ENCODE peak calls at places on chromosomes 3 and 15, in six cellular contexts. R is CD4-positive, alpha-beta memory T cell; O is IMR-90; M is testis; P is activated CD4-positive, alpha-beta T cell treated with anti-CD3 and anti-CD28 coated beads, Interleukin-2, amount 50 U/mL, for 1 hour; Y is G401. V is an unnamed sample.

GRCh38 chr3:39809995-39810595 is 686 bp downstream of the MYRIP start:
- DNase-seq in O (no peak), R (no peak), Y (peak; percentile 49), M (no peak), P (no peak), V (no peak)

GRCh38 chr3:125356140-125357026 is 18.7 kb downstream of the ZNF148 start:
- DNase-seq in M (no peak), P (no peak), Y (no peak), R (no peak), O (no peak), V (no peak)

GRCh38 chr3:194161181-194162045 is 25.5 kb downstream of the HES1 start:
- DNase-seq in Y (no peak), M (no peak), P (no peak), O (no peak), R (no peak), V (peak; percentile 30)

GRCh38 chr3:176274161-176274560 is 923.1 kb downstream of the TBL1XR1 start:
- DNase-seq in O (no peak), R (no peak), Y (no peak), P (no peak), M (no peak), V (no peak)

GRCh38 chr15:67120839-67121540 is 55.6 kb downstream of the SMAD3 start:
- DNase-seq in R (peak; percentile 96), O (peak; percentile 97), M (peak; percentile 85), P (peak; percentile 86), Y (no peak), V (peak; percentile 94)

GRCh38 chr3:177464392-177465225 is 267.3 kb upstream of the TBL1XR1 start:
- DNase-seq in Y (no peak), O (no peak), M (peak; percentile 44), R (no peak), P (no peak), V (peak; percentile 82)

GRCh38 chr15:87942316-87942715 is 314.2 kb downstream of the NTRK3 start:
- DNase-seq in P (no peak), Y (no peak), O (no peak), M (no peak), R (no peak), V (no peak)

GRCh38 chr15:58731756-58732535 is 17.6 kb downstream of the ADAM10 start:
- DNase-seq in R (no peak), M (no peak), O (peak; percentile 77), P (no peak), Y (no peak), V (peak; percentile 89)

GRCh38 chr3:129892486-129892856 is 1.0 kb downstream of the TMCC1 start:
- DNase-seq in M (peak; percentile 41), P (no peak), O (no peak), R (peak; percentile 40), Y (peak; percentile 41), V (no peak)

GRCh38 chr3:107309312-107309711 is 67.9 kb upstream of the CCDC54 start:
- DNase-seq in M (no peak), Y (no peak), O (no peak), R (no peak), P (no peak), V (no peak)

GRCh38 chr15:43232289-43232874 is 11.6 kb upstream of the EPB42 start:
- DNase-seq in R (no peak), M (no peak), P (no peak), Y (no peak), O (no peak), V (peak; percentile 32)

GRCh38 chr3:15241341-15241740 is 35.3 kb downstream of the CAPN7 start:
- DNase-seq in O (no peak), Y (peak; percentile 74), R (peak; percentile 44), P (peak; percentile 49), M (peak; percentile 49), V (peak; percentile 23)

GRCh38 chr15:99408236-99409096 is 157.2 kb downstream of the LRRC28 start:
- DNase-seq in O (peak; percentile 86), M (peak; percentile 58), Y (peak; percentile 19), P (no peak), R (no peak), V (peak; percentile 89)

GRCh38 chr3:134464693-134465385 is 20.9 kb downstream of the ANAPC13 start:
- DNase-seq in M (no peak), P (no peak), O (no peak), R (no peak), Y (no peak), V (no peak)

GRCh38 chr15:60325905-60326304 is 71.9 kb downstream of the ANXA2 start:
- DNase-seq in M (no peak), P (no peak), O (no peak), Y (no peak), R (no peak), V (no peak)

GRCh38 chr3:41199866-41200668 is 762 bp downstream of the CTNNB1 start:
- DNase-seq in O (no peak), R (no peak), M (peak; percentile 57), Y (peak; percentile 46), P (peak; percentile 28), V (no peak)

GRCh38 chr15:69957175-69957574 is 140.5 kb downstream of the TLE3 start:
- DNase-seq in O (no peak), P (no peak), M (no peak), Y (no peak), R (no peak), V (peak; percentile 11)

GRCh38 chr15:36954486-36954885 is 145.9 kb downstream of the MEIS2 start:
- DNase-seq in Y (no peak), M (no peak), R (no peak), P (no peak), O (peak; percentile 62), V (peak; percentile 69)

GRCh38 chr3:16399473-16399872 is 114.0 kb downstream of the RFTN1 start:
- DNase-seq in M (peak; percentile 34), Y (peak; percentile 68), O (peak; percentile 95), P (no peak), R (no peak), V (peak; percentile 83)

GRCh38 chr15:79037848-79038247 is 52.7 kb downstream of the RASGRF1 start:
- DNase-seq in M (no peak), P (no peak), O (no peak), R (no peak), Y (no peak), V (no peak)

GRCh38 chr3:127796045-127796720 is 26.1 kb downstream of the MGLL start:
- DNase-seq in O (no peak), Y (peak; percentile 83), M (no peak), R (no peak), P (no peak), V (no peak)

GRCh38 chr3:13688824-13689223 is 139.9 kb downstream of the FBLN2 start:
- DNase-seq in R (no peak), M (no peak), P (no peak), Y (no peak), O (no peak), V (no peak)